ENCODE peak calls at places on chromosomes 2 and 18, in ten cellular contexts. J, W, P, X, D, C, F, B, E and L are unnamed samples. For H3K27me3, the result is how much of the 10 kb centered on the place peaks cover.

GRCh38 chr18:74532511-74533025 is 1.7 kb upstream of the CNDP1 start:
- DNase-seq in C (no peak), F (no peak), D (no peak), J (no peak), X (no peak), E (no peak), W (no peak), P (no peak), B (no peak), L (no peak)

GRCh38 chr2:53964237-53964952 is 6.4 kb downstream of the PSME4 start:
- DNase-seq in C (no peak), F (no peak), E (no peak), D (no peak), W (no peak), B (no peak), X (no peak), J (no peak), P (no peak), L (peak)

GRCh38 chr2:159562248-159562647 is 54.1 kb downstream of the BAZ2B start:
- DNase-seq in B (no peak), J (no peak), E (no peak), D (no peak), W (no peak), P (peak), C (peak), X (peak), F (no peak), L (peak)

GRCh38 chr18:59079264-59079972 is 60.3 kb upstream of the SEC11C start:
- DNase-seq in P (no peak), J (no peak), D (no peak), F (no peak), X (no peak), B (no peak), C (no peak), E (no peak), W (no peak), L (peak)

GRCh38 chr2:190679813-190680591 is 31.1 kb downstream of the NAB1 start:
- DNase-seq in B (no peak), D (peak), W (no peak), E (peak), F (peak), C (peak), J (peak), P (peak), X (no peak), L (peak)

GRCh38 chr2:73451263-73451972 is 65.8 kb downstream of the ALMS1 start:
- DNase-seq in B (no peak), D (peak), C (no peak), P (no peak), W (no peak), E (no peak), F (no peak), J (no peak), X (no peak), L (no peak)

GRCh38 chr2:239717706-239718105 is 307.4 kb downstream of the NDUFA10 start:
- DNase-seq in E (no peak), W (no peak), C (no peak), D (no peak), P (no peak), X (no peak), B (no peak), J (peak), F (no peak), L (no peak)

GRCh38 chr2:15031745-15032240 is 399.3 kb downstream of the LRATD1 start:
- DNase-seq in D (peak), P (no peak), J (no peak), F (no peak), W (no peak), B (no peak), E (no peak), C (no peak), X (no peak), L (no peak)

GRCh38 chr2:171530378-171530777 is 8.1 kb downstream of the CYBRD1 start:
- DNase-seq in E (no peak), P (no peak), F (no peak), C (no peak), X (no peak), B (no peak), D (no peak), W (no peak), J (no peak), L (no peak)

GRCh38 chr2:208254118-208254870 is 577 bp downstream of the IDH1 start:
- DNase-seq in C (peak), W (no peak), F (peak), X (peak), B (peak), D (peak), E (peak), P (peak), J (peak), L (peak)

GRCh38 chr18:46563317-46563716 is 93.7 kb downstream of the LOXHD1 start:
- DNase-seq in E (no peak), D (no peak), X (no peak), F (no peak), J (no peak), B (no peak), P (no peak), C (no peak), W (no peak), L (no peak)

GRCh38 chr18:46559946-46560670 is 96.9 kb downstream of the LOXHD1 start:
- DNase-seq in D (no peak), F (no peak), B (no peak), W (no peak), P (no peak), E (no peak), J (no peak), X (no peak), C (no peak), L (no peak)

GRCh38 chr18:46566111-46566510 is 90.9 kb downstream of the LOXHD1 start:
- DNase-seq in W (no peak), C (no peak), D (no peak), J (no peak), P (no peak), F (no peak), X (no peak), B (no peak), E (no peak), L (no peak)

GRCh38 chr18:46560671-46561045 is 96.4 kb downstream of the LOXHD1 start:
- DNase-seq in J (no peak), P (no peak), F (no peak), B (no peak), C (no peak), E (no peak), X (no peak), D (no peak), W (no peak), L (no peak)

DNA sequence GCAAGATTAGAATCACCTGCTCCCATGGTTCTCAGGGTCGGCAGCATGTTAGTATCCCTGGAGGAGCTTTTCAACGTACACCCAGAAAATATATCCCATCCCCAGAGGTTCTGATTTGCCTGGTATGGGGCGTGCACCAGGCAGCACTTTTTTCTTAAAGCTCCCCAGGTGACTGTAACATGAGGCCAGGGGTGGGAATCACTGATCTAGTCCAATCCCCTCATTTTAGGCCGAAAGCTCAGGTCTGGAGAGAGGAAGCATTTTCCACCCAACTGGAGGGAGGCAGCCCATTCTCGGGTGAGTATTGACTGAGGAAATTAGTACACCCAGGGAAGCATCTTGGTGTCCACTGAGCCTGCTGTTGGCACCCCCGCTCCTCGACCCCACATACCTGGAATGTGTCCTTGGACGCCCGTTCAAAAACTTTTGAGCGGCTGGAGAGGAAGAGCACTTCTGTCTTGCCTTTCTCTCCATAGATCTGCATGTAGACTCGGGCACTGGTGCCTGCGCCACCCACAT is 94.3 kb downstream of the LOXHD1 start:
- DNase-seq in E (no peak), J (no peak), F (no peak), P (no peak), X (no peak), B (no peak), C (no peak), D (no peak), W (no peak), L (no peak)
- H3K4me3 ChIP-seq in E (no peak), J (no peak), F (no peak), P (no peak), X (no peak), B (no peak), C (no peak), D (no peak), W (no peak), L (no peak)

GRCh38 chr2:28608061-28608828 is 112.4 kb downstream of the PLB1 start:
- DNase-seq in E (no peak), C (no peak), F (no peak), P (no peak), B (peak), D (no peak), X (no peak), W (no peak), J (no peak), L (no peak)

GRCh38 chr2:28603821-28604220 is 108.0 kb downstream of the PLB1 start:
- DNase-seq in E (no peak), F (no peak), J (no peak), P (no peak), W (no peak), D (no peak), X (no peak), C (no peak), B (no peak), L (no peak)

GRCh38 chr2:28604284-28604843 is 108.5 kb downstream of the PLB1 start:
- DNase-seq in J (no peak), B (no peak), D (no peak), C (no peak), X (no peak), W (no peak), P (no peak), E (no peak), F (no peak), L (no peak)

GRCh38 chr2:28608829-28609400 is 113.1 kb downstream of the PLB1 start:
- DNase-seq in W (no peak), E (no peak), B (no peak), D (no peak), P (no peak), X (no peak), J (no peak), F (no peak), C (no peak), L (no peak)

GRCh38 chr2:28606986-28607441 is 111.2 kb downstream of the PLB1 start:
- DNase-seq in E (no peak), C (peak), P (peak), F (peak), X (peak), J (no peak), D (no peak), W (no peak), B (no peak), L (no peak)
- TF ChIP-seq CTCF in E (no peak), C (peak), P (peak), F (no peak), X (no peak), J (no peak), D (no peak), W (no peak), B (peak), L (no peak)

GRCh38 chr2:176147215-176147789 is 4.0 kb upstream of the HOXD4 start:
- DNase-seq in B (no peak), C (no peak), F (no peak), P (no peak), J (no peak), X (no peak), W (no peak), D (no peak), E (no peak), L (no peak)

GRCh38 chr2:176149484-176150337 is 1.6 kb upstream of the HOXD4 start:
- DNase-seq in B (no peak), X (no peak), J (no peak), D (no peak), E (no peak), W (no peak), C (no peak), F (no peak), P (no peak), L (no peak)

GRCh38 chr2:176146645-176147044 is 4.7 kb upstream of the HOXD4 start:
- DNase-seq in W (no peak), J (no peak), B (no peak), F (no peak), P (no peak), X (no peak), C (no peak), E (no peak), D (no peak), L (no peak)

GRCh38 chr2:176148758-176149483 is 2.4 kb upstream of the HOXD4 start:
- DNase-seq in F (no peak), D (no peak), E (no peak), P (no peak), C (no peak), W (no peak), X (no peak), J (no peak), B (no peak), L (no peak)

GRCh38 chr2:176147790-176148496 is 3.4 kb upstream of the HOXD4 start:
- DNase-seq in J (no peak), F (no peak), E (no peak), D (no peak), X (no peak), B (no peak), C (no peak), P (no peak), W (no peak), L (no peak)
- H3K27me3 ChIP-seq in J (under half), F (under half), E (half or more), D (under half), X (half or more), B (half or more), C (half or more), P (half or more), W (half or more), L (half or more)

GRCh38 chr2:109613922-109614714 is at the start of the genes SEPTIN10 and SOWAHC:
- DNase-seq in F (peak), C (peak), E (peak), B (peak), X (peak), W (peak), D (peak), J (peak), P (peak), L (peak)
- H3K4me3 ChIP-seq in F (peak), C (peak), E (peak), B (peak), X (peak), W (peak), D (no peak), J (peak), P (peak), L (peak)

GRCh38 chr2:128720440-128721022 is 401.9 kb upstream of the HS6ST1 start:
- DNase-seq in P (no peak), X (no peak), W (no peak), C (no peak), D (no peak), F (no peak), E (no peak), J (no peak), B (no peak), L (no peak)
- TF ChIP-seq CTCF in P (peak), X (no peak), W (peak), C (no peak), D (no peak), F (no peak), E (no peak), J (no peak), B (no peak), L (no peak)

GRCh38 chr2:100903534-100904258 is 83.8 kb downstream of the NPAS2 start:
- DNase-seq in X (peak), P (peak), B (no peak), W (peak), J (no peak), C (no peak), E (no peak), D (no peak), F (no peak), L (peak)
- H3K27me3 ChIP-seq in X (under half), P (under half), B (under half), W (under half), J (under half), C (under half), E (under half), D (under half), F (under half), L (under half)